ENCODE peak calls at places on chromosomes 13 and 19, in seven cellular contexts. F, N, A, U, Z, W and T are unnamed samples.

GRCh38 chr13:36766295-36766694 is 52.7 kb upstream of the RFXAP start:
- DNase-seq in F (peak), N (no peak), A (no peak), U (peak), Z (no peak), W (no peak), T (no peak)

GRCh38 chr13:28387740-28388501 is 107.0 kb downstream of the FLT1 start:
- DNase-seq in F (no peak), N (no peak), A (no peak), U (no peak), Z (no peak), W (no peak), T (no peak)

GRCh38 chr13:98284677-98285076 is 107.6 kb upstream of the RNF113B start:
- DNase-seq in F (no peak), N (no peak), A (no peak), U (no peak), Z (no peak), W (no peak), T (no peak)

GRCh38 chr19:38004505-38005223 is 97.7 kb downstream of the SIPA1L3 start:
- DNase-seq in F (peak), N (peak), A (peak), U (peak), Z (peak), W (peak), T (peak)

GRCh38 chr13:37608750-37609339 is 10.3 kb upstream of the POSTN start:
- DNase-seq in F (no peak), N (no peak), A (no peak), U (no peak), Z (no peak), W (no peak), T (no peak)

GRCh38 chr19:2791440-2791839 is 6.1 kb downstream of the THOP1 start:
- DNase-seq in F (no peak), N (no peak), A (no peak), U (no peak), Z (no peak), W (no peak), T (no peak)

GRCh38 chr19:19269952-19270694 is 3.0 kb downstream of the TM6SF2 start:
- DNase-seq in F (no peak), N (no peak), A (peak), U (no peak), Z (peak), W (peak), T (no peak)

GRCh38 chr19:2051771-2052704 is 994 bp upstream of the MKNK2 start:
- DNase-seq in F (no peak), N (peak), A (no peak), U (no peak), Z (no peak), W (no peak), T (no peak)

GRCh38 chr19:28920269-28921066 is 292.5 kb downstream of the UQCRFS1 start:
- DNase-seq in F (no peak), N (no peak), A (no peak), U (no peak), Z (peak), W (no peak), T (no peak)

GRCh38 chr13:44096906-44097305 is 217.2 kb downstream of the LACC1 start:
- DNase-seq in F (no peak), N (no peak), A (no peak), U (no peak), Z (no peak), W (no peak), T (no peak)

GRCh38 chr19:31344403-31344802 is 4.8 kb downstream of the TSHZ3 start:
- DNase-seq in F (no peak), N (no peak), A (no peak), U (no peak), Z (no peak), W (peak), T (no peak)

GRCh38 chr19:47544075-47544474 is 28.9 kb downstream of the ZNF541 start:
- DNase-seq in F (no peak), N (no peak), A (no peak), U (no peak), Z (no peak), W (no peak), T (no peak)

GRCh38 chr13:72890546-72890945 is 108.6 kb downstream of the PIBF1 start:
- DNase-seq in F (no peak), N (no peak), A (no peak), U (no peak), Z (no peak), W (no peak), T (no peak)

GRCh38 chr13:107365466-107366215 is 797.7 kb upstream of the ARGLU1 start:
- DNase-seq in F (no peak), N (no peak), A (no peak), U (no peak), Z (no peak), W (no peak), T (no peak)

GRCh38 chr13:51221674-51222509 is at the start of gene FAM124A:
- DNase-seq in F (peak), N (no peak), A (peak), U (no peak), Z (peak), W (peak), T (peak)

GRCh38 chr13:108226184-108226583 is 8.0 kb downstream of the ABHD13 start:
- DNase-seq in F (no peak), N (no peak), A (no peak), U (peak), Z (no peak), W (peak), T (no peak)

GRCh38 chr19:11091343-11092153 is 2.3 kb downstream of the LDLR start:
- DNase-seq in F (peak), N (no peak), A (no peak), U (peak), Z (no peak), W (no peak), T (no peak)

GRCh38 chr13:29546662-29547061 is 48.8 kb downstream of the SLC7A1 start:
- DNase-seq in F (no peak), N (no peak), A (no peak), U (no peak), Z (no peak), W (no peak), T (no peak)

GRCh38 chr13:33260168-33261098 is 25.1 kb downstream of the STARD13 start:
- DNase-seq in F (peak), N (no peak), A (no peak), U (peak), Z (no peak), W (no peak), T (no peak)

GRCh38 chr13:110000534-110001345 is 214.4 kb upstream of the IRS2 start:
- DNase-seq in F (no peak), N (no peak), A (no peak), U (no peak), Z (no peak), W (no peak), T (no peak)

GRCh38 chr19:34507414-34508067 is 26.0 kb downstream of the WTIP start:
- DNase-seq in F (no peak), N (no peak), A (no peak), U (no peak), Z (peak), W (peak), T (no peak)

GRCh38 chr13:67183151-67183550 is 47.0 kb downstream of the PCDH9 start:
- DNase-seq in F (no peak), N (no peak), A (no peak), U (no peak), Z (no peak), W (no peak), T (no peak)

GRCh38 chr19:12996542-12997094 is 1.3 kb downstream of the NFIX start:
- DNase-seq in F (no peak), N (no peak), A (peak), U (peak), Z (peak), W (peak), T (peak)

GRCh38 chr19:56837892-56838679 is 2.4 kb downstream of the PEG3 start:
- DNase-seq in F (no peak), N (no peak), A (no peak), U (peak), Z (no peak), W (peak), T (no peak)
- TF ChIP-seq JUND in F (no peak), N (no peak), A (no peak), U (no peak), Z (no peak), W (no peak), T (no peak)

DNA sequence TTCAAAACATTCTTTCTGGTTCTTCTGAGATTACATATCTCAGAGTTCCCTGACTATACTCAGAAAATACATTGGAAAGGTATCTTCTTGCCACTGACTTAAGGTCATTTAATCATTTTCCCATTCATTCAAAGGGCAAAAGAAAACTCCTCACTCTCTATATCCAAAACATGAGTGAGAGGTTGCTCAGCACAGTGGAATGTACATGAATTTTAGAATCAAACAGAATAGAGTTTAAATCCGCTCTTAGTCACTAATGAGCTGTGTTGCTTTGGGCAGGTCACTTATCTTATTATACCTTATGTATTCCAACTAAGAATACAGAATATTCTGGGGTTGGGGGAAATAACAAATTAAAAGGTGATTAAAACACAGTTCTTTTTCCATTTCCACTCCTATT is 452.6 kb upstream of the KLF12 start:
- DNase-seq in F (no peak), N (no peak), A (no peak), U (no peak), Z (no peak), W (no peak), T (no peak)
- TF ChIP-seq JUND in F (no peak), N (no peak), A (no peak), U (no peak), Z (no peak), W (no peak), T (no peak)

DNA sequence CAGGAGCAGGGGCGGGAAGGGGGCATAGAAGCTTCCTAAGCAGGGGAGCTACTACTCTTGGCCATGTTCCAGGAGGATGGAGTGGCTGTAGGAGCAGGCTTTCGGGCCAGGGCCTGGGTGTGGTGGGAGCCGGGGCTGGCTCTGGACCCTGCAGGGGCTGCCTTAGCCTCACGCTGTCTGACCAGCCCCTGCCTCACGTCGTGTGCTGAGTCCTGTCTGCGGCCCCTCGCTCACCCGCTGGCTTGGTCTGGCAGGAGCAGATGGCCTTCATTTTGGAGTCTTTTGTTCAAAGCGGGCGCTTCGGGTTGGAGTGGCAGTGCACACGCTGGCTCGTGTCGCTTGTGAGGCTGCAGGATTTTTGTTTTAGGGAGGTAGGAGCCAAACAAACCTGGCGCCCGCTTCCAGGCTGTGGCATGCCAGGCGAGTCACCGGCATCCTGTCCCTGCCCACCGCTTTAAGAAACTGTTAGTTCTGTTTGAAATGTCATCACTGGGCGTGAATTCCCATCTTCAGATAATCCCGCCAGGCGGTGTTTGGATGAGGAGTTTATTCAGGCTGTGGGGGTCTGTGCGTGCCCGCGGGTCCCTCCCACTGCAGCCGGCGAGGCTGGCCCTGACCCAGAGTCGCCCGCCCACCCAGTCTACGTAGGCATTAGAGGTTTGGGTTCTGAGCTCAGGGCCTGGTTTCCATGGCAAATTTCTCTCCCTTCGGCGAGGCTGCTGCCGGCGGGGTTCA is 89.7 kb downstream of the KDM4B start:
- DNase-seq in F (no peak), N (no peak), A (no peak), U (no peak), Z (no peak), W (no peak), T (no peak)
- TF ChIP-seq JUND in F (no peak), N (no peak), A (no peak), U (no peak), Z (no peak), W (no peak), T (no peak)

DNA sequence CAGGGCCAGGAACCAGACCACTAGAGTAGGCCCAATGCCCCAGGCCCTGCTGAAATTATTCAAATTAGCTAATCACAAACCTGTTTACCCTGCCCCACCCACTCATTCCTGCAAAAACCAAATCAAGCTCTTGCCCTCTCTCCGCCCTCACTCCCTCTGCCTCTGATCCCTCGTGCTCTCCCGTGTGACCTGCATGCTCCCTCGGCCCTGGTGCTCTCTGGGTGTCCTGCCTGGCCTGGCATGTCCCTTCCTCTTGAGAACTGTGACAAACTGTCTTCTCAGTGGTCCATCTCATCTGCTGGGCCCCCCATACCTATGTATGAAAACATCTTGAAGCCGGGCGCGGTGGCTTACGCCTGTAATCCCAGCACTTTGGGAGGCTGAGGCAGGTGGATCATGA is 12.2 kb upstream of the TTYH1 start:
- DNase-seq in F (no peak), N (no peak), A (no peak), U (no peak), Z (no peak), W (no peak), T (no peak)
- TF ChIP-seq JUND in F (no peak), N (no peak), A (no peak), U (no peak), Z (no peak), W (no peak), T (no peak)